ENCODE peak calls at places on chromosomes 3 and 15, in eight cellular contexts. One of them, this sample, is unnamed.

GRCh38 chr3:52085883-52086282 is 29.5 kb upstream of the DUSP7 start:
- DNase-seq in PC-9: no peak
- DNase-seq in upper lobe of right lung: peak
- DNase-seq in fibroblast of mammary gland: no peak
- DNase-seq in HCT116: no peak
- DNase-seq in psoas muscle: peak
- DNase-seq in retinal pigment epithelial cell: no peak
- DNase-seq in GM06990: no peak
- DNase-seq in this sample: no peak

GRCh38 chr15:26889298-26889898 is 22.5 kb downstream of the GABRA5 start:
- DNase-seq in PC-9: peak
- DNase-seq in upper lobe of right lung: no peak
- DNase-seq in fibroblast of mammary gland: peak
- DNase-seq in HCT116: peak
- DNase-seq in psoas muscle: no peak
- DNase-seq in retinal pigment epithelial cell: peak
- DNase-seq in GM06990: no peak
- DNase-seq in this sample: peak

GRCh38 chr15:72722071-72722696 is 36.2 kb downstream of the BBS4 start:
- DNase-seq in PC-9: peak
- DNase-seq in upper lobe of right lung: peak
- DNase-seq in fibroblast of mammary gland: peak
- DNase-seq in HCT116: peak
- DNase-seq in psoas muscle: peak
- DNase-seq in retinal pigment epithelial cell: peak
- DNase-seq in GM06990: no peak
- DNase-seq in this sample: peak

GRCh38 chr3:62653806-62654205 is 221.4 kb downstream of the CADPS start:
- DNase-seq in PC-9: no peak
- DNase-seq in upper lobe of right lung: no peak
- DNase-seq in fibroblast of mammary gland: no peak
- DNase-seq in HCT116: no peak
- DNase-seq in psoas muscle: no peak
- DNase-seq in retinal pigment epithelial cell: no peak
- DNase-seq in GM06990: no peak
- DNase-seq in this sample: no peak

GRCh38 chr15:75227663-75228280 is 26.1 kb downstream of the C15orf39 start:
- DNase-seq in PC-9: no peak
- DNase-seq in upper lobe of right lung: peak
- DNase-seq in fibroblast of mammary gland: no peak
- DNase-seq in HCT116: no peak
- DNase-seq in psoas muscle: peak
- DNase-seq in retinal pigment epithelial cell: no peak
- DNase-seq in GM06990: no peak
- DNase-seq in this sample: no peak

GRCh38 chr15:63430766-63431451 is 49.3 kb upstream of the CA12 start:
- DNase-seq in PC-9: no peak
- DNase-seq in upper lobe of right lung: no peak
- DNase-seq in fibroblast of mammary gland: peak
- DNase-seq in HCT116: no peak
- DNase-seq in psoas muscle: no peak
- DNase-seq in retinal pigment epithelial cell: no peak
- DNase-seq in GM06990: no peak
- DNase-seq in this sample: no peak

GRCh38 chr15:64044315-64045105 is 1.8 kb downstream of the DAPK2 start:
- DNase-seq in PC-9: no peak
- DNase-seq in upper lobe of right lung: no peak
- DNase-seq in fibroblast of mammary gland: no peak
- DNase-seq in HCT116: no peak
- DNase-seq in psoas muscle: no peak
- DNase-seq in retinal pigment epithelial cell: no peak
- DNase-seq in GM06990: peak
- DNase-seq in this sample: peak

GRCh38 chr3:34106879-34107278 is 308.4 kb downstream of the PDCD6IP start:
- DNase-seq in PC-9: no peak
- DNase-seq in upper lobe of right lung: no peak
- DNase-seq in fibroblast of mammary gland: no peak
- DNase-seq in HCT116: peak
- DNase-seq in psoas muscle: no peak
- DNase-seq in retinal pigment epithelial cell: peak
- DNase-seq in GM06990: peak
- DNase-seq in this sample: peak

GRCh38 chr3:70061111-70061510 is 61.6 kb downstream of the SAMMSON start:
- DNase-seq in PC-9: no peak
- DNase-seq in upper lobe of right lung: no peak
- DNase-seq in fibroblast of mammary gland: peak
- DNase-seq in HCT116: no peak
- DNase-seq in psoas muscle: no peak
- DNase-seq in retinal pigment epithelial cell: no peak
- DNase-seq in GM06990: no peak
- DNase-seq in this sample: no peak

GRCh38 chr3:100627491-100627890 is 18.1 kb downstream of the ADGRG7 start:
- DNase-seq in PC-9: no peak
- DNase-seq in upper lobe of right lung: no peak
- DNase-seq in fibroblast of mammary gland: no peak
- DNase-seq in HCT116: no peak
- DNase-seq in psoas muscle: no peak
- DNase-seq in retinal pigment epithelial cell: no peak
- DNase-seq in GM06990: no peak
- DNase-seq in this sample: no peak

GRCh38 chr15:34637305-34637704 is 53.9 kb upstream of the GOLGA8B start:
- DNase-seq in PC-9: no peak
- DNase-seq in upper lobe of right lung: no peak
- DNase-seq in fibroblast of mammary gland: no peak
- DNase-seq in HCT116: no peak
- DNase-seq in psoas muscle: no peak
- DNase-seq in retinal pigment epithelial cell: no peak
- DNase-seq in GM06990: no peak
- DNase-seq in this sample: no peak

GRCh38 chr3:44862221-44862637 is 517 bp downstream of the TMEM42 start:
- DNase-seq in PC-9: no peak
- DNase-seq in upper lobe of right lung: no peak
- DNase-seq in fibroblast of mammary gland: peak
- DNase-seq in HCT116: no peak
- DNase-seq in psoas muscle: no peak
- DNase-seq in retinal pigment epithelial cell: no peak
- DNase-seq in GM06990: no peak
- DNase-seq in this sample: no peak

GRCh38 chr15:70014311-70014707 is 83.4 kb downstream of the TLE3 start:
- DNase-seq in PC-9: no peak
- DNase-seq in upper lobe of right lung: no peak
- DNase-seq in fibroblast of mammary gland: no peak
- DNase-seq in HCT116: no peak
- DNase-seq in psoas muscle: no peak
- DNase-seq in retinal pigment epithelial cell: no peak
- DNase-seq in GM06990: no peak
- DNase-seq in this sample: no peak

GRCh38 chr3:53489401-53490130 is 4.8 kb upstream of the CACNA1D start:
- DNase-seq in PC-9: no peak
- DNase-seq in upper lobe of right lung: no peak
- DNase-seq in fibroblast of mammary gland: no peak
- DNase-seq in HCT116: no peak
- DNase-seq in psoas muscle: no peak
- DNase-seq in retinal pigment epithelial cell: no peak
- DNase-seq in GM06990: no peak
- DNase-seq in this sample: no peak

GRCh38 chr3:175208316-175208715 is 349.2 kb downstream of the NAALADL2 start:
- DNase-seq in PC-9: no peak
- DNase-seq in upper lobe of right lung: no peak
- DNase-seq in fibroblast of mammary gland: peak
- DNase-seq in HCT116: no peak
- DNase-seq in psoas muscle: no peak
- DNase-seq in retinal pigment epithelial cell: peak
- DNase-seq in GM06990: no peak
- DNase-seq in this sample: no peak

GRCh38 chr3:197854596-197855343 is 63.7 kb downstream of the LRCH3 start:
- DNase-seq in PC-9: no peak
- DNase-seq in upper lobe of right lung: no peak
- DNase-seq in fibroblast of mammary gland: peak
- DNase-seq in HCT116: peak
- DNase-seq in psoas muscle: no peak
- DNase-seq in retinal pigment epithelial cell: peak
- DNase-seq in GM06990: no peak
- DNase-seq in this sample: no peak

GRCh38 chr3:13193320-13194284 is 120.4 kb upstream of the IQSEC1 start:
- DNase-seq in PC-9: peak
- DNase-seq in upper lobe of right lung: no peak
- DNase-seq in fibroblast of mammary gland: no peak
- DNase-seq in HCT116: no peak
- DNase-seq in psoas muscle: peak
- DNase-seq in retinal pigment epithelial cell: no peak
- DNase-seq in GM06990: no peak
- DNase-seq in this sample: no peak

GRCh38 chr3:140092883-140093536 is 158.0 kb downstream of the CLSTN2 start:
- DNase-seq in PC-9: no peak
- DNase-seq in upper lobe of right lung: no peak
- DNase-seq in fibroblast of mammary gland: peak
- DNase-seq in HCT116: no peak
- DNase-seq in psoas muscle: no peak
- DNase-seq in retinal pigment epithelial cell: no peak
- DNase-seq in GM06990: no peak
- DNase-seq in this sample: no peak

GRCh38 chr3:37558580-37558979 is 303.1 kb upstream of the CTDSPL start:
- DNase-seq in PC-9: no peak
- DNase-seq in upper lobe of right lung: no peak
- DNase-seq in fibroblast of mammary gland: no peak
- DNase-seq in HCT116: no peak
- DNase-seq in psoas muscle: no peak
- DNase-seq in retinal pigment epithelial cell: no peak
- DNase-seq in GM06990: no peak
- DNase-seq in this sample: no peak

GRCh38 chr15:75732809-75733451 is 20.3 kb upstream of the CSPG4 start:
- DNase-seq in PC-9: peak
- DNase-seq in upper lobe of right lung: peak
- DNase-seq in fibroblast of mammary gland: peak
- DNase-seq in HCT116: peak
- DNase-seq in psoas muscle: peak
- DNase-seq in retinal pigment epithelial cell: no peak
- DNase-seq in GM06990: peak
- DNase-seq in this sample: no peak

GRCh38 chr3:128994173-128994512 is 267 bp upstream of the CFAP92 start:
- DNase-seq in PC-9: no peak
- DNase-seq in upper lobe of right lung: no peak
- DNase-seq in fibroblast of mammary gland: no peak
- DNase-seq in HCT116: no peak
- DNase-seq in psoas muscle: no peak
- DNase-seq in retinal pigment epithelial cell: peak
- DNase-seq in GM06990: no peak
- DNase-seq in this sample: no peak

GRCh38 chr3:121601212-121601812 is 8.1 kb downstream of the FBXO40 start:
- DNase-seq in PC-9: no peak
- DNase-seq in upper lobe of right lung: no peak
- DNase-seq in fibroblast of mammary gland: no peak
- DNase-seq in HCT116: no peak
- DNase-seq in psoas muscle: no peak
- DNase-seq in retinal pigment epithelial cell: no peak
- DNase-seq in GM06990: no peak
- DNase-seq in this sample: no peak

GRCh38 chr3:98453827-98454226 is 9.2 kb upstream of the OR5K1 start:
- DNase-seq in PC-9: no peak
- DNase-seq in upper lobe of right lung: no peak
- DNase-seq in fibroblast of mammary gland: no peak
- DNase-seq in HCT116: no peak
- DNase-seq in psoas muscle: no peak
- DNase-seq in retinal pigment epithelial cell: no peak
- DNase-seq in GM06990: no peak
- DNase-seq in this sample: no peak
- H3K4me3 ChIP-seq in PC-9: no peak
- H3K4me3 ChIP-seq in upper lobe of right lung: no peak
- H3K4me3 ChIP-seq in fibroblast of mammary gland: no peak
- H3K4me3 ChIP-seq in HCT116: no peak
- H3K4me3 ChIP-seq in psoas muscle: no peak
- H3K4me3 ChIP-seq in retinal pigment epithelial cell: no peak
- H3K4me3 ChIP-seq in GM06990: no peak
- H3K4me3 ChIP-seq in this sample: no peak

DNA sequence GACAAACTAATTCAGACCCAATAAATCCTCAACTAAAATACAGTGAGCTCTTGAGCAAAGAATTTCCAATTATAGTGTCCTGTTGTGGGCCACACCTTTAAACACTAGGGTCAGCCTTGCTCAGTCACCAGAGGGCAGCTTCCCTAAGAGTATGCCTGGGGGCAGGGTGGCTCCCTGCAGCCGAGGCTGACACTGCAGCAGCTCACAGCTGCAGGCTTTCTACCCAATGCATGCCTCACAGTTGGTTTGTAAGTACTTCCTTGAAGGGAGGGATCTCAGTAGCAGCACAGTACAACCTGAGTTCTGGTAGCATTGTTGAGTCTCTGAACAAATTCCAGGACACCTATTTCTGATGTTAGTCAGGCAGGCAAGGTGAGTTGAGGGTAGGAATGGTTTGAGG is 335.6 kb downstream of the TUSC7 start:
- DNase-seq in PC-9: no peak
- DNase-seq in upper lobe of right lung: no peak
- DNase-seq in fibroblast of mammary gland: no peak
- DNase-seq in HCT116: no peak
- DNase-seq in psoas muscle: peak
- DNase-seq in retinal pigment epithelial cell: no peak
- DNase-seq in GM06990: no peak
- DNase-seq in this sample: no peak
- TF ChIP-seq CTCF in PC-9: no peak
- TF ChIP-seq CTCF in upper lobe of right lung: no peak
- TF ChIP-seq CTCF in fibroblast of mammary gland: no peak
- TF ChIP-seq CTCF in HCT116: no peak
- TF ChIP-seq CTCF in psoas muscle: no peak
- TF ChIP-seq CTCF in retinal pigment epithelial cell: no peak
- TF ChIP-seq CTCF in GM06990: no peak
- TF ChIP-seq CTCF in this sample: no peak

GRCh38 chr15:41562258-41562657 is 3.2 kb downstream of the TYRO3 start:
- DNase-seq in PC-9: no peak
- DNase-seq in upper lobe of right lung: no peak
- DNase-seq in fibroblast of mammary gland: no peak
- DNase-seq in HCT116: no peak
- DNase-seq in psoas muscle: no peak
- DNase-seq in retinal pigment epithelial cell: no peak
- DNase-seq in GM06990: no peak
- DNase-seq in this sample: no peak
- H3K4me3 ChIP-seq in PC-9: no peak
- H3K4me3 ChIP-seq in upper lobe of right lung: no peak
- H3K4me3 ChIP-seq in fibroblast of mammary gland: no peak
- H3K4me3 ChIP-seq in HCT116: no peak
- H3K4me3 ChIP-seq in psoas muscle: no peak
- H3K4me3 ChIP-seq in retinal pigment epithelial cell: no peak
- H3K4me3 ChIP-seq in GM06990: no peak
- H3K4me3 ChIP-seq in this sample: no peak

DNA sequence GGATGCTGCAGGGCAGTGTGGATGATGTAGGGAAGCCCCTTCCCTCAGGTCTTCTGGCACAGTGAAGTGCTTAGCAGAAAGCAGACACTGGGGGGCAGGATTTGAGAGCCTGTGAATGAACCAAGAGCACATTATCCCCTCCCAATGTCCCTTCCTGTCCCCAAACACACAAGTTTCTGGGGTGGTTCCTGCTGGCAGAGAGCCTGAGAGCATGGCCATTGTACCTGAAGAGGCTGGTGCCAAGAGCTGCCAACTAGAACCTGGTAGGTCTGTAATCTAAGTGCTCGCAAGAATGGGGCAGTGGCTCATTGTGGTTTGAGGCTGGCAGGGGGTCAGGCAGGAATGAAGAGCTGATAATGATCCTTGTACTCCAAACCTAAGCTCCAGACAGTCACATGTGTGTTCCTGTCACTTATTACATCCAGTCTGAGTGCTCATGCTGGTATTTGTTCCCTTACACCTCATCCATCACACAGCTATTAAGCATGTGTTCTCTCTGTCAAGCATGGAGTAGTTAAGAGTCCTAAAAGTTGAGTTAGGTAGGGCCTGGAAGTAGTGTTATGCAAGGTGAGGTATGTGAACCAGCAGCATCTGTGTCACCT is 6.7 kb upstream of the CCR1 start:
- DNase-seq in PC-9: peak
- DNase-seq in upper lobe of right lung: peak
- DNase-seq in fibroblast of mammary gland: no peak
- DNase-seq in HCT116: no peak
- DNase-seq in psoas muscle: no peak
- DNase-seq in retinal pigment epithelial cell: no peak
- DNase-seq in GM06990: no peak
- DNase-seq in this sample: no peak
- TF ChIP-seq CTCF in PC-9: peak
- TF ChIP-seq CTCF in upper lobe of right lung: peak
- TF ChIP-seq CTCF in fibroblast of mammary gland: peak
- TF ChIP-seq CTCF in HCT116: peak
- TF ChIP-seq CTCF in psoas muscle: no peak
- TF ChIP-seq CTCF in retinal pigment epithelial cell: peak
- TF ChIP-seq CTCF in GM06990: peak
- TF ChIP-seq CTCF in this sample: peak

This sample was measured in GM12864.